ENCODE peak calls at places on chromosomes 3 and 15, in ten cellular contexts. F is psoas muscle, Q is hepatocyte, R is heart right ventricle, L is stomach, D is uterus, Z is prostate gland, K is DND-41, E is mammary epithelial cell, T is iPS DF 6.9. G is an unnamed sample.

GRCh38 chr3:127074900-127075360 is 92.0 kb downstream of the PLXNA1 start:
- DNase-seq in L (no peak), Z (no peak), E (peak; percentile 94), R (no peak), Q (no peak), F (peak; percentile 74), K (peak; percentile 32), D (no peak), T (no peak), G (no peak)

GRCh38 chr3:195162033-195162669 is 108.8 kb downstream of the XXYLT1 start:
- DNase-seq in Z (no peak), T (no peak), R (no peak), L (no peak), D (no peak), E (no peak), K (no peak), F (no peak), Q (no peak), G (no peak)

GRCh38 chr3:87461036-87461435 is 184.7 kb upstream of the POU1F1 start:
- DNase-seq in T (no peak), Q (no peak), Z (no peak), D (no peak), R (no peak), E (peak; percentile 37), K (no peak), L (no peak), F (no peak), G (no peak)

GRCh38 chr3:168974628-168975403 is 688.7 kb downstream of the MECOM start:
- DNase-seq in Z (no peak), K (no peak), Q (no peak), R (no peak), L (no peak), T (no peak), F (no peak), E (no peak), D (no peak), G (no peak)

GRCh38 chr15:43517354-43518072 is at the start of gene MAP1A:
- DNase-seq in F (peak; percentile 64), R (peak; percentile 61), K (peak; percentile 82), D (peak; percentile 53), T (no peak), Z (no peak), E (no peak), L (no peak), Q (peak; percentile 76), G (no peak)

GRCh38 chr3:149507491-149508324 is 33.2 kb downstream of the TM4SF4 start:
- DNase-seq in Z (no peak), F (peak; percentile 60), E (peak; percentile 45), R (no peak), T (no peak), D (no peak), L (no peak), Q (no peak), K (no peak), G (no peak)

GRCh38 chr3:45225465-45226205 is 452 bp downstream of the TMEM158 start:
- DNase-seq in K (peak; percentile 65), D (no peak), L (no peak), Z (no peak), E (no peak), F (peak; percentile 54), Q (peak; percentile 61), R (peak; percentile 23), T (no peak), G (no peak)

GRCh38 chr15:90903733-90904536 is 833 bp downstream of the MAN2A2 start:
- DNase-seq in T (no peak), F (peak; percentile 45), E (no peak), Q (peak; percentile 54), K (no peak), D (no peak), R (no peak), L (peak; percentile 57), Z (no peak), G (no peak)

DNA sequence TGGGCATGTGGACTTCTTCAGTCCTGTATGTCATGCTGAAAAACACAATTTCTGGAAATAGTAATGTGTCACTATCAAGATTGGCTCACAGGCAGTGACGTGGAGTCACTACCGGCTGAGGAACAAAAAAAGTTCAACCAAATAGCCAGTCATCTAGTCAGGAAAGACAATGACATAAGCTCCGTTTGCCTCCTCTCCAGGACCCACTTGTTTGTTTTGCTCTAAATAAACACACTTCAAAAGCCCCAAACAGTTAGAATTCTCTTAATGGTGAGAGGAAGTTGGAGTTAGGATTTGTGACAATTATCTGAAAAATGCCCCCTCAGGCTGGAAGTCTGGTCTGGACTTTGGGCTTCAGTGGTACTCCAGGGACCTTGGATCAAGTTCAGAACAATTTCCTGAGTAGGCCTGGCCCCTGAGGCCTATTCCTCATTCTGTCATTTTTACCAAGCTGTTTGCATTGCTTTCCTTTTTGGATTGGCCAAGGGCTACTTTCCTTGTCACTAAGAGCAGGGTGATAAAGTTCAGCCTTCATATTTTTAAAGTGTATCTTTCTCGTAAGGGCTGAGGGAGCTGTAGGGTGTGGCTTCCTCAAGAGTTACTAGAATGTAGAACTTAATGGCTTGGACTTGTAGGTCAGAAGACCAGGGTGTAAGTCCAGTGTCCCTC is 98.9 kb downstream of the EOMES start:
- DNase-seq in E (no peak), D (no peak), K (no peak), F (no peak), Z (no peak), L (no peak), R (no peak), Q (peak; percentile 19), T (no peak), G (no peak)
- H3K27ac ChIP-seq in E (no peak overlapping the region), D (no peak overlapping the region), K (no peak overlapping the region), F (peak overlapping the region; percentile 58), Z (no peak overlapping the region), L (no peak overlapping the region), R (peak overlapping the region; percentile 76), Q (peak overlapping the region; percentile 69), T (no peak overlapping the region), G (no peak overlapping the region)

GRCh38 chr15:83926116-83926515 is 272.2 kb downstream of the ADAMTSL3 start:
- DNase-seq in Q (no peak), L (no peak), R (no peak), Z (no peak), D (no peak), T (no peak), E (peak; percentile 67), F (no peak), K (no peak), G (no peak)

GRCh38 chr15:83928878-83929418 is 275.0 kb downstream of the ADAMTSL3 start:
- DNase-seq in R (no peak), T (no peak), Q (no peak), K (no peak), D (no peak), L (no peak), Z (no peak), F (no peak), E (peak; percentile 51), G (no peak)

GRCh38 chr15:83928392-83928734 is 274.4 kb downstream of the ADAMTSL3 start:
- DNase-seq in L (no peak), E (no peak), D (no peak), Z (no peak), T (no peak), F (no peak), K (no peak), Q (no peak), R (no peak), G (no peak)

GRCh38 chr15:83929619-83930018 is 275.7 kb downstream of the ADAMTSL3 start:
- DNase-seq in D (no peak), F (no peak), Q (no peak), R (no peak), L (no peak), K (no peak), T (no peak), E (no peak), Z (no peak), G (no peak)

DNA sequence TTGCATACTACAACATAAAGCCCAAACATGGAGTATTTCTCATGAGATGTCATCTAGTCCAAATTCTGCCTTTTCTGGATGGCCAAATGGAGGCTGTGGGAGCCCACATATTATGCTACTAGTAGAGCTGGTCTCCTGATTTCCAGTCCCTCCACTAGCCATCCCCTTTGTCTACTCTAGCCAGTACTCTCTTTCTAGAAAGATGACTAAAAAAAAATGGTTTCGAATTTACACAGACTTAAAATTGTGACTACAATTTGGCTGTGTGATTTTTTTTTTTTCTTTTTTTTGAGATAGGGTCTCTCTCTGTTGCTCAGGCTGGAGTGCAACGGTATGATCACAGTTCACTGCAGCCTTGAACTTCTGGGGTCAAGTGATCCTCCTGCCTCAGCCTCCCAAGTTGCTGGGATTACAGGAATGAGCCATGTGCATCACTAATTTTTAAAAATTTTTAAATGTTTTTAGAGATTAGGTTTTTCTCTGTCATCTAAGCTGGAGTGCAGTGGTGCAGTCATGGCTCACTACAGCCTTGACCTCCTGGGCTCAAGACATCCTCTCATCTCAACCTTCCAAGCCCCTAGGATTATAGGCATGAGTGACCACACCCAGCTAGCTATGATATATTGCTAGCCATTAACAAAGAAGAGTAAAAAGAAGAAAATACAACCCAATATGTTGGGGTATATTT is 273.9 kb downstream of the ADAMTSL3 start:
- DNase-seq in Q (no peak), E (no peak), F (no peak), T (no peak), K (no peak), R (no peak), Z (no peak), L (no peak), D (no peak), G (no peak)
- H3K27ac ChIP-seq in Q (no peak overlapping the region), E (no peak overlapping the region), F (no peak overlapping the region), T (no peak overlapping the region), K (no peak overlapping the region), R (no peak overlapping the region), Z (no peak overlapping the region), L (no peak overlapping the region), D (no peak overlapping the region), G (no peak overlapping the region)

GRCh38 chr3:183514048-183514447 is 41.5 kb downstream of the KLHL6 start:
- DNase-seq in K (no peak), T (no peak), R (no peak), F (no peak), Q (no peak), E (no peak), L (no peak), D (no peak), Z (no peak), G (no peak)

GRCh38 chr3:183517656-183518055 is 37.9 kb downstream of the KLHL6 start:
- DNase-seq in Q (peak; percentile 30), L (no peak), Z (no peak), T (no peak), R (no peak), D (no peak), K (no peak), E (no peak), F (no peak), G (no peak)

GRCh38 chr3:183513046-183513706 is 42.3 kb downstream of the KLHL6 start:
- DNase-seq in Z (no peak), F (no peak), R (no peak), L (no peak), K (no peak), E (no peak), D (no peak), Q (no peak), T (no peak), G (no peak)

GRCh38 chr3:183515968-183516851 is 39.3 kb downstream of the KLHL6 start:
- DNase-seq in Z (no peak), K (peak; percentile 68), T (no peak), D (no peak), E (no peak), L (no peak), F (no peak), R (no peak), Q (no peak), G (no peak)

DNA sequence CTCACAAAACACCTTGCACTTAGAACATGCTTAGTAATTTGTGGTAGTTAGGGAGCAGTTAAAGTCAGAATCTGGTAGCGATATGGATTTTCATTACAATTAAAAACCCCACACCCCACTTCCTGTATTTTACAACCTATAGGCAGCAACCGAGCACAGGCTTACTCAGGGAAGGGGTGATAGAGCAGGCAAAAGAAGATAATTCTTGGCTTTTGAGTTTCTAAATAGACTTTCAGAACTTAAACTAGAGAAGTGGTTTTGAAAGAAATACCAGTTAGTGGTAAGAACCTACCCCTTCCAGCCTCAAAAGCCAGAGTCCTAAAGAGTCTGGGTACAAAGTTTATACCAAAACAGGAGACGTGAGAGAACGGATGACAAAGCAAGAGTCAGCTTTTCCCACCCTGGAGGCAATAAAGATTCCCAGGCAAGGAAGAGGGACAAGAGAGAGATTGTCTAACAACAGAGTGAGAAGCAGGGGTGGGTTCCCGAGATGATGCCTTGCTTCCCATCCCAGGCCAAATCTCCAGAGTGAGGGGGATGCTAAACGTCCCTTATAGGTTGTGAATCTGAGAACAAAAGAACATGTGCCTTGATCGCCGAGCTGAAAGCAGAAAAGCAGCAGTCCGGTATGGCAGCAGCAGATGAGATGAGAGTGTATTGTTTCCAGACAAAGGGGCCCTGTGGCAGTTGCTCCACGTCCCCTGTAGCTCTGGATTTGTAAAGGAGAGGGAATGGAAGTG is 36.9 kb downstream of the KLHL6 start:
- DNase-seq in K (no peak), F (no peak), E (no peak), Q (no peak), Z (no peak), T (no peak), L (no peak), R (no peak), D (no peak), G (no peak)
- H3K27ac ChIP-seq in K (no peak overlapping the region), F (no peak overlapping the region), E (no peak overlapping the region), Q (peak overlapping the region; percentile 92), Z (no peak overlapping the region), T (no peak overlapping the region), L (no peak overlapping the region), R (no peak overlapping the region), D (no peak overlapping the region), G (no peak overlapping the region)

GRCh38 chr3:65958216-65958615 is 80.5 kb downstream of the MAGI1 start:
- DNase-seq in D (no peak), T (no peak), E (no peak), F (no peak), L (no peak), Z (no peak), K (no peak), R (no peak), Q (no peak), G (no peak)

GRCh38 chr3:65960087-65960486 is 78.6 kb downstream of the MAGI1 start:
- DNase-seq in F (no peak), R (no peak), D (no peak), E (no peak), T (no peak), K (no peak), Q (no peak), Z (no peak), L (no peak), G (no peak)

GRCh38 chr3:65963787-65964707 is 74.7 kb downstream of the MAGI1 start:
- DNase-seq in L (no peak), F (no peak), D (no peak), Q (peak; percentile 61), T (no peak), E (peak; percentile 91), K (no peak), Z (no peak), R (no peak), G (no peak)

GRCh38 chr3:65961733-65962132 is 77.0 kb downstream of the MAGI1 start:
- DNase-seq in L (no peak), D (no peak), Z (no peak), E (no peak), Q (no peak), T (no peak), F (no peak), R (no peak), K (no peak), G (no peak)

GRCh38 chr3:65961128-65961527 is 77.6 kb downstream of the MAGI1 start:
- DNase-seq in R (no peak), F (no peak), Q (no peak), T (no peak), D (no peak), K (no peak), Z (no peak), E (no peak), L (no peak), G (no peak)
- H3K27ac ChIP-seq in R (peak overlapping the region; percentile 47), F (no peak overlapping the region), Q (peak overlapping the region; percentile 64), T (no peak overlapping the region), D (no peak overlapping the region), K (no peak overlapping the region), Z (no peak overlapping the region), E (no peak overlapping the region), L (peak overlapping the region; percentile 50), G (no peak overlapping the region)

G was measured in esophagus squamous epithelium.